ENCODE peak calls at places on chromosome 12, in seven cellular contexts. One of them, this sample, is unnamed.

GRCh38 chr12:108282160-108282559 is 57.0 kb downstream of the CMKLR1 start:
- DNase-seq in DMS153: no peak
- DNase-seq in AG08395: no peak
- DNase-seq in heart left ventricle: no peak
- DNase-seq in neural crest cell: no peak
- DNase-seq in H7: no peak
- DNase-seq in NCI-H524: no peak
- DNase-seq in this sample: no peak

GRCh38 chr12:120404271-120404670 is 33.6 kb upstream of the COX6A1 start:
- DNase-seq in AG08395: no peak
- DNase-seq in NCI-H524: peak; percentile 55
- DNase-seq in heart left ventricle: no peak
- DNase-seq in H7: peak; percentile 43
- DNase-seq in DMS153: no peak
- DNase-seq in neural crest cell: no peak
- DNase-seq in this sample: no peak

GRCh38 chr12:121021754-121022153 is 5.5 kb upstream of the C12orf43 start:
- DNase-seq in neural crest cell: no peak
- DNase-seq in DMS153: no peak
- DNase-seq in heart left ventricle: no peak
- DNase-seq in AG08395: no peak
- DNase-seq in NCI-H524: no peak
- DNase-seq in H7: no peak
- DNase-seq in this sample: no peak

GRCh38 chr12:5200276-5201087 is 156.8 kb downstream of the KCNA5 start:
- DNase-seq in heart left ventricle: peak; percentile 77
- DNase-seq in AG08395: peak; percentile 44
- DNase-seq in DMS153: peak; percentile 55
- DNase-seq in neural crest cell: peak; percentile 76
- DNase-seq in NCI-H524: no peak
- DNase-seq in H7: peak; percentile 86
- DNase-seq in this sample: no peak

GRCh38 chr12:42810006-42810405 is 220.5 kb upstream of the PRICKLE1 start:
- DNase-seq in AG08395: no peak
- DNase-seq in H7: no peak
- DNase-seq in NCI-H524: no peak
- DNase-seq in heart left ventricle: no peak
- DNase-seq in neural crest cell: no peak
- DNase-seq in DMS153: no peak
- DNase-seq in this sample: no peak

GRCh38 chr12:51118706-51119105 is 35.3 kb upstream of the CSRNP2 start:
- DNase-seq in H7: no peak
- DNase-seq in NCI-H524: no peak
- DNase-seq in AG08395: peak; percentile 17
- DNase-seq in DMS153: no peak
- DNase-seq in neural crest cell: no peak
- DNase-seq in heart left ventricle: no peak
- DNase-seq in this sample: no peak

GRCh38 chr12:1533205-1533601 is 61.2 kb downstream of the FBXL14 start:
- DNase-seq in NCI-H524: no peak
- DNase-seq in H7: no peak
- DNase-seq in neural crest cell: no peak
- DNase-seq in heart left ventricle: no peak
- DNase-seq in AG08395: no peak
- DNase-seq in DMS153: no peak
- DNase-seq in this sample: no peak

GRCh38 chr12:122609696-122610095 is 82.6 kb downstream of the KNTC1 start:
- DNase-seq in neural crest cell: no peak
- DNase-seq in NCI-H524: no peak
- DNase-seq in H7: no peak
- DNase-seq in heart left ventricle: no peak
- DNase-seq in DMS153: no peak
- DNase-seq in AG08395: no peak
- DNase-seq in this sample: no peak

GRCh38 chr12:108653082-108653516 is 19.4 kb upstream of the SELPLG start:
- DNase-seq in heart left ventricle: no peak
- DNase-seq in DMS153: no peak
- DNase-seq in neural crest cell: no peak
- DNase-seq in AG08395: no peak
- DNase-seq in H7: peak; percentile 7
- DNase-seq in NCI-H524: no peak
- DNase-seq in this sample: no peak

GRCh38 chr12:75747572-75747995 is 236.2 kb upstream of the KRR1 start:
- DNase-seq in neural crest cell: no peak
- DNase-seq in DMS153: no peak
- DNase-seq in NCI-H524: no peak
- DNase-seq in AG08395: peak; percentile 31
- DNase-seq in heart left ventricle: no peak
- DNase-seq in H7: no peak
- DNase-seq in this sample: peak; percentile 82

GRCh38 chr12:97754306-97754705 is 291.7 kb downstream of the RMST start:
- DNase-seq in NCI-H524: no peak
- DNase-seq in AG08395: no peak
- DNase-seq in DMS153: no peak
- DNase-seq in H7: no peak
- DNase-seq in neural crest cell: no peak
- DNase-seq in heart left ventricle: no peak
- DNase-seq in this sample: no peak

GRCh38 chr12:63400746-63401145 is 249.7 kb upstream of the AVPR1A start:
- DNase-seq in DMS153: peak; percentile 24
- DNase-seq in AG08395: no peak
- DNase-seq in H7: no peak
- DNase-seq in NCI-H524: no peak
- DNase-seq in heart left ventricle: no peak
- DNase-seq in neural crest cell: no peak
- DNase-seq in this sample: no peak

GRCh38 chr12:87430444-87430843 is 598.8 kb downstream of the C12orf50 start:
- DNase-seq in AG08395: no peak
- DNase-seq in DMS153: no peak
- DNase-seq in NCI-H524: no peak
- DNase-seq in H7: no peak
- DNase-seq in neural crest cell: no peak
- DNase-seq in heart left ventricle: no peak
- DNase-seq in this sample: no peak

GRCh38 chr12:118102070-118102469 is 1.7 kb downstream of the VSIG10 start:
- DNase-seq in H7: peak; percentile 61
- DNase-seq in NCI-H524: no peak
- DNase-seq in DMS153: peak; percentile 9
- DNase-seq in heart left ventricle: no peak
- DNase-seq in AG08395: no peak
- DNase-seq in neural crest cell: no peak
- DNase-seq in this sample: no peak

GRCh38 chr12:22626429-22626828 is 1.5 kb downstream of the ETNK1 start:
- DNase-seq in NCI-H524: no peak
- DNase-seq in heart left ventricle: no peak
- DNase-seq in H7: peak; percentile 4
- DNase-seq in AG08395: peak; percentile 29
- DNase-seq in neural crest cell: no peak
- DNase-seq in DMS153: no peak
- DNase-seq in this sample: no peak

GRCh38 chr12:5588231-5588995 is 156.5 kb downstream of the NTF3 start:
- DNase-seq in neural crest cell: no peak
- DNase-seq in DMS153: no peak
- DNase-seq in NCI-H524: no peak
- DNase-seq in H7: no peak
- DNase-seq in heart left ventricle: no peak
- DNase-seq in AG08395: peak; percentile 52
- DNase-seq in this sample: no peak

GRCh38 chr12:116818948-116819832 is 62.1 kb downstream of the HRK start:
- DNase-seq in neural crest cell: peak; percentile 79
- DNase-seq in AG08395: peak; percentile 98
- DNase-seq in DMS153: peak; percentile 86
- DNase-seq in NCI-H524: peak; percentile 70
- DNase-seq in heart left ventricle: peak; percentile 95
- DNase-seq in H7: peak; percentile 99
- DNase-seq in this sample: peak; percentile 52

GRCh38 chr12:123967121-123967586 is 5.5 kb downstream of the CCDC92 start:
- DNase-seq in neural crest cell: no peak
- DNase-seq in DMS153: no peak
- DNase-seq in H7: no peak
- DNase-seq in NCI-H524: no peak
- DNase-seq in heart left ventricle: no peak
- DNase-seq in AG08395: no peak
- DNase-seq in this sample: no peak

GRCh38 chr12:91219919-91220318 is 37.3 kb upstream of the DCN start:
- DNase-seq in DMS153: no peak
- DNase-seq in AG08395: no peak
- DNase-seq in neural crest cell: no peak
- DNase-seq in NCI-H524: no peak
- DNase-seq in heart left ventricle: no peak
- DNase-seq in H7: no peak
- DNase-seq in this sample: no peak

GRCh38 chr12:38053113-38053512 is 263.5 kb upstream of the ALG10B start:
- DNase-seq in H7: no peak
- DNase-seq in AG08395: no peak
- DNase-seq in DMS153: no peak
- DNase-seq in heart left ventricle: no peak
- DNase-seq in NCI-H524: no peak
- DNase-seq in neural crest cell: no peak
- DNase-seq in this sample: no peak

GRCh38 chr12:46368138-46368537 is 4.4 kb downstream of the SLC38A2 start:
- DNase-seq in H7: no peak
- DNase-seq in DMS153: no peak
- DNase-seq in heart left ventricle: no peak
- DNase-seq in NCI-H524: no peak
- DNase-seq in neural crest cell: no peak
- DNase-seq in AG08395: no peak
- DNase-seq in this sample: no peak

GRCh38 chr12:65182012-65182739 is 12.8 kb downstream of the LEMD3 start:
- DNase-seq in NCI-H524: no peak
- DNase-seq in DMS153: no peak
- DNase-seq in heart left ventricle: no peak
- DNase-seq in AG08395: no peak
- DNase-seq in neural crest cell: no peak
- DNase-seq in H7: no peak
- DNase-seq in this sample: no peak

GRCh38 chr12:71865166-71865713 is 25.7 kb downstream of the TBC1D15 start:
- DNase-seq in heart left ventricle: no peak
- DNase-seq in DMS153: no peak
- DNase-seq in AG08395: peak; percentile 95
- DNase-seq in H7: no peak
- DNase-seq in NCI-H524: no peak
- DNase-seq in neural crest cell: no peak
- DNase-seq in this sample: no peak

GRCh38 chr12:22787557-22787956 is 162.6 kb downstream of the ETNK1 start:
- DNase-seq in heart left ventricle: no peak
- DNase-seq in H7: no peak
- DNase-seq in DMS153: no peak
- DNase-seq in AG08395: no peak
- DNase-seq in neural crest cell: no peak
- DNase-seq in NCI-H524: no peak
- DNase-seq in this sample: no peak

GRCh38 chr12:122872815-122873361 is 23.0 kb downstream of the VPS37B start:
- DNase-seq in AG08395: no peak
- DNase-seq in DMS153: no peak
- DNase-seq in heart left ventricle: no peak
- DNase-seq in NCI-H524: no peak
- DNase-seq in neural crest cell: no peak
- DNase-seq in H7: no peak
- DNase-seq in this sample: no peak

GRCh38 chr12:127118251-127118650 is 1148.7 kb upstream of the TMEM132C start:
- DNase-seq in H7: no peak
- DNase-seq in neural crest cell: no peak
- DNase-seq in DMS153: no peak
- DNase-seq in heart left ventricle: no peak
- DNase-seq in NCI-H524: no peak
- DNase-seq in AG08395: no peak
- DNase-seq in this sample: no peak

GRCh38 chr12:79844693-79845092 is 90.2 kb downstream of the PPP1R12A start:
- DNase-seq in NCI-H524: no peak
- DNase-seq in heart left ventricle: no peak
- DNase-seq in AG08395: peak; percentile 60
- DNase-seq in H7: no peak
- DNase-seq in DMS153: no peak
- DNase-seq in neural crest cell: no peak
- DNase-seq in this sample: no peak

GRCh38 chr12:80857311-80857710 is 80.4 kb downstream of the LIN7A start:
- DNase-seq in heart left ventricle: no peak
- DNase-seq in neural crest cell: no peak
- DNase-seq in H7: no peak
- DNase-seq in DMS153: no peak
- DNase-seq in NCI-H524: no peak
- DNase-seq in AG08395: peak; percentile 37
- DNase-seq in this sample: no peak

GRCh38 chr12:67019070-67019469 is 250.1 kb upstream of the CAND1 start:
- DNase-seq in AG08395: no peak
- DNase-seq in H7: no peak
- DNase-seq in NCI-H524: no peak
- DNase-seq in neural crest cell: no peak
- DNase-seq in DMS153: peak; percentile 49
- DNase-seq in heart left ventricle: no peak
- DNase-seq in this sample: no peak

GRCh38 chr12:124004233-124004875 is 31.3 kb downstream of the ZNF664 start:
- DNase-seq in heart left ventricle: no peak
- DNase-seq in NCI-H524: no peak
- DNase-seq in neural crest cell: no peak
- DNase-seq in H7: no peak
- DNase-seq in DMS153: no peak
- DNase-seq in AG08395: no peak
- DNase-seq in this sample: no peak

GRCh38 chr12:130849561-130850417 is 10.7 kb upstream of the STX2 start:
- DNase-seq in DMS153: no peak
- DNase-seq in heart left ventricle: no peak
- DNase-seq in AG08395: no peak
- DNase-seq in H7: no peak
- DNase-seq in neural crest cell: no peak
- DNase-seq in NCI-H524: no peak
- DNase-seq in this sample: no peak

GRCh38 chr12:70692681-70693288 is 55.6 kb upstream of the PTPRB start:
- DNase-seq in NCI-H524: peak; percentile 2
- DNase-seq in DMS153: no peak
- DNase-seq in AG08395: peak; percentile 62
- DNase-seq in neural crest cell: no peak
- DNase-seq in heart left ventricle: no peak
- DNase-seq in H7: peak; percentile 18
- DNase-seq in this sample: no peak